ENCODE peak calls at places on chromosomes 3 and 15, in ten cellular contexts. E, G, P, C, R, D, J, O, S and A are unnamed samples.

GRCh38 chr3:42140665-42141203 is 49.6 kb downstream of the TRAK1 start:
- DNase-seq in R (no peak), C (no peak), D (no peak), S (peak; percentile 30), J (no peak), P (no peak), O (no peak), G (no peak), E (no peak), A (no peak)

GRCh38 chr15:55515991-55516776 is 8.2 kb upstream of the DNAAF4 start:
- DNase-seq in R (no peak), J (no peak), C (no peak), G (no peak), E (no peak), O (no peak), P (no peak), D (no peak), S (peak; percentile 31), A (no peak)

GRCh38 chr3:173711619-173712018 is 314.1 kb downstream of the NLGN1 start:
- DNase-seq in G (no peak), J (no peak), D (peak; percentile 46), C (no peak), P (no peak), O (no peak), S (no peak), R (no peak), E (peak; percentile 63), A (peak; percentile 69)

GRCh38 chr15:70112018-70112395 is 14.3 kb upstream of the TLE3 start:
- DNase-seq in G (no peak), O (no peak), P (peak; percentile 54), J (no peak), C (no peak), S (no peak), E (no peak), R (peak; percentile 53), D (no peak), A (peak; percentile 61)

GRCh38 chr3:36866358-36866757 is 78.5 kb downstream of the TRANK1 start:
- DNase-seq in P (peak; percentile 5), D (no peak), J (no peak), C (no peak), R (no peak), E (no peak), O (no peak), G (no peak), S (peak; percentile 8), A (peak; percentile 34)

GRCh38 chr3:12155833-12156232 is 2.9 kb downstream of the TIMP4 start:
- DNase-seq in S (no peak), G (peak; percentile 31), D (peak; percentile 77), R (peak; percentile 89), J (no peak), P (peak; percentile 93), O (no peak), C (peak; percentile 85), E (peak; percentile 59), A (peak; percentile 87)

GRCh38 chr3:129228891-129229585 is 20.4 kb upstream of the COPG1 start:
- DNase-seq in S (peak; percentile 58), J (no peak), C (peak; percentile 88), P (peak; percentile 86), G (no peak), D (no peak), E (peak; percentile 42), R (peak; percentile 88), O (no peak), A (peak; percentile 84)

GRCh38 chr3:160569874-160570273 is 4.5 kb upstream of the KPNA4 start:
- DNase-seq in R (no peak), C (no peak), D (no peak), P (no peak), S (no peak), O (no peak), G (no peak), J (no peak), E (no peak), A (peak; percentile 17)

GRCh38 chr3:5017953-5018531 is 38.8 kb downstream of the BHLHE40 start:
- DNase-seq in E (peak; percentile 74), P (no peak), D (peak; percentile 39), G (peak; percentile 60), R (peak; percentile 88), O (peak; percentile 53), C (no peak), S (no peak), J (no peak), A (peak; percentile 71)

GRCh38 chr3:159458010-159458409 is 530.6 kb upstream of the IL12A start:
- DNase-seq in S (peak; percentile 36), C (peak; percentile 97), P (peak; percentile 55), R (peak; percentile 91), D (peak; percentile 35), E (peak; percentile 92), J (no peak), G (no peak), O (peak; percentile 9), A (peak; percentile 99)

GRCh38 chr3:178479860-178480259 is 56.4 kb upstream of the KCNMB2 start:
- DNase-seq in R (no peak), S (peak; percentile 13), O (no peak), P (no peak), C (no peak), J (no peak), D (no peak), G (no peak), E (no peak), A (no peak)

DNA sequence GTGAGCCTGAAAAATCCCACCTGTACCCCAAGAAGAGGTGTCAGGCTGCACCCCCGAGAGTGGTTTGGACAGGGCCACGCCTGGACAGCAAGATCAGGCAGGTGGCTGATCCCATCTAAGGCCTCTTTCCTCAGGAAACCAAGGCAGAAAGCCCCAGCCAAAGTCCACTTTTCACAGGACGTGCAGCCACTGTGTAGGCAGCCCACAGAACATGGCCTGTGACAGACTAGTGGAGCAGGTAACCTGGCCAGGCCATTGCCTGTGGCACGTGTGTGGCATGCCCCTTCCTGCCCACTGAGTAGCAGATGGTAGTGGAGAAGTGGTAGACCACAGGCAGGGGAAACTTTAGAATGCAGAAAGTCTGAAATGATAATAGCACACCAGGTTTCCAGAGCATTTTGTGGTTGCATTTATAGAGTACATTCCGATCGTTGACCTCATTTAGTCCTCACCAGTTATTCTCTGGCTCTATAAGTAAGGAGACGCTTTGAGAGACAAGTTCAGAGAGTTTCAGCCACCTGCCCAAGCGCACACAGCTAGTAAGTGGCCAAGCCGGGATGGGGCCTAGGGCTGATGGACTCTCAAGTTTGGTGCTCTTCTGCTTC is 68.7 kb downstream of the AAGAB start:
- DNase-seq in G (no peak), E (no peak), O (no peak), D (no peak), C (no peak), P (no peak), S (no peak), J (no peak), R (peak; percentile 62), A (peak; percentile 49)
- H3K4me2 ChIP-seq in G (no peak overlapping the region), E (no peak overlapping the region), O (no peak overlapping the region), D (no peak overlapping the region), C (no peak overlapping the region), P (no peak overlapping the region), S (no peak overlapping the region), J (no peak overlapping the region), R (peak overlapping the region; percentile 8), A (no peak overlapping the region)

GRCh38 chr3:48930590-48930989 is 11.9 kb downstream of the ARIH2 start:
- DNase-seq in E (no peak), G (no peak), C (no peak), J (no peak), P (no peak), S (no peak), D (no peak), O (no peak), R (no peak), A (no peak)
- H3K4me2 ChIP-seq in E (no peak overlapping the region), G (no peak overlapping the region), C (no peak overlapping the region), J (no peak overlapping the region), P (no peak overlapping the region), S (no peak overlapping the region), D (no peak overlapping the region), O (no peak overlapping the region), R (no peak overlapping the region), A (no peak overlapping the region)

DNA sequence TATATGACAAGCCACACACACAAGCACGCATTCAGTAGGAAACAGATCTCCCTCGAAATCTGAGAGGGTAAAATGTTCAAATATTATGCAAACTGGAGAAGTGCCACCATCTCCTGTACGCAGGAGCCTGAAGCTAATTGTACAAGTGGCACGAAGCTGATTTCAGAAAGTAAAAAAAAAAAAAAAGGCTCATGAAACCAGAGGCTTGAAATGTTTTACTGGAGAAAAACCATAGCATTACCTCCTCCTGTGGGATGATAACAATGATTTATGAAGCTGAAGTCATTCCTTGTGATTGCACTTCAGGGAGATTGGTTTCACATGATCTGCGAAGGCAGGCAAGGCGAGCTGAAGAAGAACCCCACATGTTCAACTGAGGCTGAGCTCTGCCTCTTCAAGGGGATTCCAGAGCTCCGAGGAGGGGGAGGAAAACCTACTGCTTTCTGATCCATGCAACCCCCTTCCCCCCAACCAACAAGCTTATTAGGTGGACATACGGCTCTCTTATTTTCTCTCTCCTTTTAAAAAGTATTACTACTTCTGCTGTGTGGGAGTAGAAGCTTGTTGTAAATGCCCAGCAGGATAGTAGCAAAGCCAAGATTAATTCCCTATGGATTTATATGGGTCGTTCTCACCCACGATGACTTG is 101.1 kb downstream of the GREM1 start:
- DNase-seq in E (no peak), D (peak; percentile 32), C (peak; percentile 86), S (no peak), J (no peak), P (peak; percentile 86), O (peak; percentile 10), G (no peak), R (peak; percentile 70), A (peak; percentile 90)
- H3K4me2 ChIP-seq in E (no peak overlapping the region), D (peak overlapping the region; percentile 64), C (peak overlapping the region; percentile 10), S (no peak overlapping the region), J (no peak overlapping the region), P (peak overlapping the region; percentile 42), O (no peak overlapping the region), G (peak overlapping the region; percentile 40), R (peak overlapping the region; percentile 77), A (peak overlapping the region; percentile 51)

DNA sequence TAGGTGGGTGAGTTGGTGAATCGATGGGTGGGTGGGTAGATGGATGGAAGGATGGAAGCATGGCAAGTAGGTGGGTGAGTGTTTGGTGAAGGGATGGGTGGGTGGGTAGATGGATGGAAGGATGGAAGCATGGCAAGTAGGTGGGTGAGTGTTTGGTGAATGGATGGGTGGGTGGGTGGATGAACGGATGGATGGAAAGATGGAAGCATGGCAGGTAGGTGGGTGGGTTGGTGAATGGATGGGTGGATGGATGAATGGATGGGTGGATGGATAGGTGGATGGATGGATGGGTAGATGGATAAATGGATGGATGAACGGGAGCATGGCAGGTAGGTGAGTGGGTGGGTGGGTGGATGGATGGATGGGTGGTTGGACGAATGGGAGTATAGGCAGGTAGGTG is 65.1 kb downstream of the SLC6A1 start:
- DNase-seq in P (no peak), S (no peak), O (no peak), R (no peak), J (no peak), C (no peak), D (no peak), E (no peak), G (no peak), A (no peak)
- H3K4me2 ChIP-seq in P (no peak overlapping the region), S (no peak overlapping the region), O (no peak overlapping the region), R (no peak overlapping the region), J (no peak overlapping the region), C (no peak overlapping the region), D (no peak overlapping the region), E (no peak overlapping the region), G (no peak overlapping the region), A (no peak overlapping the region)

GRCh38 chr15:48076454-48076853 is 44.3 kb upstream of the SLC24A5 start:
- DNase-seq in R (no peak), G (no peak), C (no peak), E (no peak), O (no peak), P (peak; percentile 80), S (no peak), J (no peak), D (no peak), A (no peak)
- H3K4me2 ChIP-seq in R (no peak overlapping the region), G (no peak overlapping the region), C (no peak overlapping the region), E (no peak overlapping the region), O (no peak overlapping the region), P (no peak overlapping the region), S (no peak overlapping the region), J (no peak overlapping the region), D (no peak overlapping the region), A (no peak overlapping the region)